ENCODE peak calls at places on chromosomes 1 and 21, in six cellular contexts. K, M, F, X, G and U are unnamed samples. For H3K9me3, the result is how much of the 10 kb centered on the place peaks cover.

GRCh38 chr1:44672254-44672955 is 1.9 kb downstream of the TMEM53 start:
- DNase-seq in K (no peak), M (peak), F (peak), X (no peak), G (peak), U (no peak)

GRCh38 chr1:234490789-234491479 is 12.0 kb upstream of the TARBP1 start:
- DNase-seq in K (no peak), M (no peak), F (no peak), X (no peak), G (no peak), U (no peak)

GRCh38 chr21:41709166-41709565 is 57.7 kb downstream of the RIPK4 start:
- DNase-seq in K (no peak), M (no peak), F (no peak), X (no peak), G (no peak), U (no peak)

GRCh38 chr1:246355421-246356230 is 151.5 kb downstream of the SMYD3 start:
- DNase-seq in K (no peak), M (no peak), F (no peak), X (no peak), G (no peak), U (no peak)

GRCh38 chr1:224216380-224216779 is 33.3 kb downstream of the DEGS1 start:
- DNase-seq in K (no peak), M (no peak), F (no peak), X (no peak), G (no peak), U (no peak)

GRCh38 chr1:20379075-20379474 is 88.4 kb downstream of the VWA5B1 start:
- DNase-seq in K (no peak), M (no peak), F (peak), X (no peak), G (no peak), U (no peak)

GRCh38 chr1:207282496-207283380 is 38.7 kb upstream of the CD55 start:
- DNase-seq in K (no peak), M (no peak), F (no peak), X (no peak), G (no peak), U (no peak)

GRCh38 chr1:54519709-54520108 is 28.3 kb upstream of the ACOT11 start:
- DNase-seq in K (no peak), M (no peak), F (no peak), X (no peak), G (no peak), U (no peak)

GRCh38 chr1:169692766-169693460 is 18.5 kb downstream of the SELL start:
- DNase-seq in K (no peak), M (no peak), F (no peak), X (no peak), G (no peak), U (no peak)

GRCh38 chr1:243345205-243345604 is 89.4 kb downstream of the SDCCAG8 start:
- DNase-seq in K (no peak), M (no peak), F (no peak), X (no peak), G (no peak), U (no peak)

GRCh38 chr21:34008618-34009017 is 64.8 kb upstream of the MRPS6 start:
- DNase-seq in K (no peak), M (no peak), F (no peak), X (no peak), G (no peak), U (no peak)

GRCh38 chr1:93501829-93502369 is 54.0 kb downstream of the FNBP1L start:
- DNase-seq in K (no peak), M (no peak), F (no peak), X (no peak), G (no peak), U (no peak)

GRCh38 chr1:4628992-4629391 is 25.4 kb upstream of the AJAP1 start:
- DNase-seq in K (no peak), M (no peak), F (peak), X (no peak), G (no peak), U (no peak)

GRCh38 chr1:21058035-21058793 is 118.5 kb downstream of the EIF4G3 start:
- DNase-seq in K (no peak), M (no peak), F (no peak), X (no peak), G (no peak), U (no peak)

GRCh38 chr1:59506952-59507351 is 210.1 kb downstream of the FGGY start:
- DNase-seq in K (no peak), M (peak), F (no peak), X (no peak), G (peak), U (no peak)

GRCh38 chr1:41504126-41505035 is 19.9 kb upstream of the EDN2 start:
- DNase-seq in K (no peak), M (no peak), F (no peak), X (no peak), G (peak), U (no peak)

GRCh38 chr1:209989525-209989924 is 51.5 kb downstream of the SYT14 start:
- DNase-seq in K (no peak), M (no peak), F (no peak), X (no peak), G (no peak), U (no peak)

GRCh38 chr1:174165471-174166137 is 6.3 kb downstream of the RABGAP1L start:
- DNase-seq in K (no peak), M (no peak), F (no peak), X (no peak), G (no peak), U (no peak)

DNA sequence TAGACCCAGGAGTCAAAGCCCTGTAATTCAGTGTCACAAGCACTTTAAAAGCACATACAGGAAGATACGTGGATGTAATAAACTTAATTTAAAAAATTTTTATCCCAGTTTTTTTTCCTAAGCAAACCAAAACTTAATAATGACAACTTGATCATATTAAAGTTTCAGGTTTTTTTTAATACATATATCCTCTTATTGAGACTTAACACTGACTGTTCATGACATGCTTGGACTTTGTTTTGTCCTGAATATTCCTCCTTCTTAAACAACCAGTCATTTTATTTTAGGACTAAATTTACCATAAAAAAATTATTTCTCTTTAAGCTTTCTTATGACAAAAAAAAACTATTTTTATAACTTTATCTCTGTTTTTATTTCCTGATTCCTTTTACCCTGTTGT is 64.1 kb downstream of the WDR4 start:
- DNase-seq in K (no peak), M (no peak), F (no peak), X (no peak), G (no peak), U (no peak)
- H3K9me3 ChIP-seq in K (under half), M (under half), F (under half), X (under half), G (under half), U (under half)

GRCh38 chr1:66418021-66418420 is 115.9 kb upstream of the SGIP1 start:
- DNase-seq in K (no peak), M (no peak), F (no peak), X (no peak), G (no peak), U (no peak)
- H3K9me3 ChIP-seq in K (under half), M (under half), F (under half), X (under half), G (under half), U (under half)

GRCh38 chr1:151909167-151910149 is at the start of gene THEM4:
- DNase-seq in K (peak), M (peak), F (peak), X (no peak), G (peak), U (peak)

GRCh38 chr1:151905070-151905442 is 4.3 kb downstream of the THEM4 start:
- DNase-seq in K (no peak), M (no peak), F (no peak), X (no peak), G (no peak), U (peak)

GRCh38 chr1:151907363-151908139 is 1.8 kb downstream of the THEM4 start:
- DNase-seq in K (no peak), M (no peak), F (no peak), X (no peak), G (no peak), U (no peak)

GRCh38 chr1:151912973-151913372 is 3.7 kb upstream of the THEM4 start:
- DNase-seq in K (no peak), M (no peak), F (no peak), X (no peak), G (no peak), U (no peak)

DNA sequence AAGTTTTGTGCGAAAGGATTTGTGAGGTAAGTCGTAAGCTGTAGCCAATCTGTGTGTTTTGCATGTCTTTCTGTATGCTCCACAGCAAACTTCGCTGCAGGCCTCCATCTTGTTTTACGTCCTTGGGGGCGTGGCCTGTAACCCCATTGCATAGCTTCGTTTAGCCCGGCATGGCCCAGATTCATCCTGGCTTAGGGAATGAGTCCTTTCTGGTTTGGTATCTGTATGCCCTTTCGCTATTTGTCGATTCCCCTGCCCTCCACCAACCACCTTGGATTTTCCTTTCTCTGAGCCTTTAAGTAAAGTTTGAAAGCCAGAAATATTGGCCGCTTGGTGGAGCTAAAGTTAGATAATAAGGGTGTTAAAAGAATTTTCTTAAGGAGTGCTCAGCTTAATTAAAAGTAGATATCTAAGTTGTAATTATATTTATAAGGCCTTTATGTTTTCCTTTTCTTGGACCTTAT is 1.1 kb downstream of the THEM4 start:
- DNase-seq in K (no peak), M (no peak), F (no peak), X (no peak), G (no peak), U (no peak)
- H3K9me3 ChIP-seq in K (under half), M (under half), F (under half), X (under half), G (under half), U (under half)

DNA sequence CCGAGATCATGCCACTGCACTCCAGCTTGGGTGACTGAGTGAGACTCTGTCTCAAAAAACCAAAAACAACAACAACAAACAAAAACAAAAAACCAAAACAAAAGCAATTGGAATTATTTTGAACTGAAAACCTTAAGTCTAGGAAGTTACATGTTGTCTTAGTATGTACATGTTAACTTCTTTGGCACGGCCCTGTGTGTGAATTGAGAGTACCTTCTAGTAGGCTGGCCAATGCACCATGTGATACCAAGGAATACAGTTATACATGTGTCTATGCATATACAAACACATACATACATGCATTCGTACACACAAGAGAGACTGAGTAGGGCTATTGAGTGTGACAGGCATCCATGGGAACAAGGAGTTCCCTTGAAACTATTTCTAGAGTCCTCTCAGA is 18.6 kb downstream of the TPTE start:
- DNase-seq in K (no peak), M (no peak), F (no peak), X (no peak), G (no peak), U (no peak)
- H3K9me3 ChIP-seq in K (under half), M (under half), F (half or more), X (under half), G (half or more), U (under half)

GRCh38 chr1:227424159-227424680 is 105.9 kb upstream of the CDC42BPA start:
- DNase-seq in K (no peak), M (no peak), F (no peak), X (no peak), G (no peak), U (no peak)

GRCh38 chr1:227429447-227430359 is 111.4 kb upstream of the CDC42BPA start:
- DNase-seq in K (no peak), M (no peak), F (no peak), X (no peak), G (no peak), U (no peak)

GRCh38 chr1:227428803-227429202 is 110.5 kb upstream of the CDC42BPA start:
- DNase-seq in K (no peak), M (no peak), F (no peak), X (no peak), G (no peak), U (no peak)

GRCh38 chr1:227424948-227425347 is 106.7 kb upstream of the CDC42BPA start:
- DNase-seq in K (no peak), M (no peak), F (no peak), X (no peak), G (no peak), U (no peak)

DNA sequence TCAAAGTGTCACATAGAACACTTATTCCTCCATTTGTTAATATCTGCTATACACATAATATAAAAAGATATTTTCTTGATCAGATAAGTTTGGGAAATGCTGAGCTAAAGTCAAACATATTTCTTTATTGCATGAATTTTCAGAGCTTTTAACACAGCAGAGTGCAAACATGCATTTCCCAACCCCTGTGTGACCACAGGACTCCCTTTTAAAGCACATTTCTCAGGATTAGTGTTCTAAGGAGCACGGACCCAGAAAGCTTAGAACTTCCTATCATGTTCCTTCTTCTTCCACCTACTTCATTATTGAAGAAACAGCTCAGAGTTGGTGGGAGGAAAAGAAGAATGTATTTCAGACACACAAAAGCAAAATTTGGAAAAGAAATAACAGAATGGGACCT is 109.1 kb upstream of the CDC42BPA start:
- DNase-seq in K (no peak), M (no peak), F (no peak), X (no peak), G (no peak), U (no peak)
- H3K9me3 ChIP-seq in K (under half), M (under half), F (under half), X (under half), G (under half), U (under half)

DNA sequence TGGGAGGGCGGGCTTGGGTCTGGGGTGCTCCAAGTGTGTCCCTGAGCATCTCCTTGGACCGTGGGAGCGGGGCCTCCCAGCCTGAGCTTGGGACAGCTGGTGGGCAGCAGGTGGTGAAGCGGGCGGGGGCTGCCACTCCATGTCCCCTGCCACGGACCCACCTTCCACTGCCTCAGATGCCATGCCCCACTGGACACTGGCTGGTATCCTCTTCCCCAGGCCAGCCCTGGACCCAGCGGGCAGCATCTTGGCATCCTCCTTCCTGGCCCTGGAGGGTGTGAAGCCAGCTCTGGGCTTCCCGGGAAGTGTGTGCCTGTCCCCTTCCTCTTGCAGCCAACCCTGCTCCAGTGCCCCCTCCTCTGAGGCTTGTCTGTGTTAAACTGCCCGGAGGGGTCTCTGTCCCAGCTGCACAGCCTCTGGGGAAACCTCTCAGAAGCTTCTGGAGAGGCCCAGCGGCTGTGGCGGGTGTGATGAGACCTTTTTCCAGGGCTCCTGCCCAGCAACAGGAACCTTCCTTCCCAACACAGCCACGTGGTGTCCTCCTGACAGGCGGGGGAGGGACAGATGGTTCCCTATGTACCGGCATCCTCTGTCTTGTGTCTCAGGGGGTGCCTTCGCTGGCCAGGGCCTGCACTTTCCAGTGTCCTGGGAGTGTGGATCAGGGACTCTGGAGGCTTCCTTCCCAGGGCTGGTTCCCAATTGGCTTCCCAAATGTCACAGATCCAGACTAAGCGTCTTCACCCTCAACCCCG is 81.6 kb upstream of the DISP3 start:
- DNase-seq in K (no peak), M (no peak), F (peak), X (no peak), G (no peak), U (no peak)
- H3K9me3 ChIP-seq in K (under half), M (under half), F (under half), X (under half), G (under half), U (under half)

DNA sequence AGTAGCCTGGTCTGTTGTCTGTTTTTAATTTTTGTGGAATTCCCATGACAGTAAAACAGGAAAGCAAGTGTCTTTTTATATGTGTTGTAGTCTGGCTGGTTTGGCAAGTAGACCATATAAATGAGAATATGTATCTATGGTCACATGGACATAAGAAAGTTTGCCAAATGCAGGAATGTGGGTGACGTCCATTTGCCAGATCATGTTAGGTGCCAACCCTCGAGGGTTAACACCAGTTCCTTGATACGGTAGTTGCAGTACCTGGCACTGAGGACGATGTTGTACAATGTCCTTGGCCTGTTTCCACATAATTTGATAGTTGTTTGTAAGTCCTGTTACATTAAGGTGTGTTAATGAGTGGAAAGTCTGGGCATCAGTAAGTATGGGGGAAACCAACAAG is 6.2 kb downstream of the DAP3 start:
- DNase-seq in K (no peak), M (no peak), F (no peak), X (no peak), G (no peak), U (no peak)
- H3K9me3 ChIP-seq in K (under half), M (under half), F (under half), X (under half), G (under half), U (under half)

GRCh38 chr1:152151646-152152045 is 7.4 kb downstream of the RPTN start:
- DNase-seq in K (no peak), M (no peak), F (no peak), X (no peak), G (no peak), U (no peak)
- H3K9me3 ChIP-seq in K (under half), M (under half), F (under half), X (under half), G (under half), U (under half)

GRCh38 chr1:247883346-247883745 is 12.0 kb upstream of the OR2W3 start:
- DNase-seq in K (no peak), M (no peak), F (no peak), X (no peak), G (no peak), U (no peak)
- H3K9me3 ChIP-seq in K (under half), M (under half), F (under half), X (under half), G (under half), U (under half)

DNA sequence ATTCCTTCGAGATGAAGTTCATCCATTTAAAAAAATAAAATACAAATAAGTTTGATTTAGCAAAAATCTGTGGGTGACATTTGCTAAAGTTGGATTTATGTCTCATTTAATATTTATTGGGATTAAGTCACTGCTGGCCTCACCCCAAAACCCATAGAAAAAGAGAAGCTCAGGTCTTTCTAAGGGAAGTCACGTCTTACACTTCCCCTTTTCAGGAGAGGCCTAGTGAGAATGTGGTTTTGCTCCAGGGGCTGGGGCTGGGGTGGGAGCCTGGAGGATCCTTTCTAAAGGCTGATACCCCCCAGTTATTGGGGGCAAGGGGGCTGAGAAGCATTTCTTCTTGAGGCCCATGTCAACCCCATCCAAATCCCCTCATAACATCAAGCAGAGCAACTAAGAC is 300.3 kb downstream of the DSCAM start:
- DNase-seq in K (no peak), M (no peak), F (no peak), X (no peak), G (no peak), U (no peak)
- H3K9me3 ChIP-seq in K (under half), M (under half), F (under half), X (under half), G (under half), U (under half)